ENCODE peak calls at places on chromosomes 4 and X, in five cellular contexts. K is neuronal stem cell, O is H9, D is H1, I is trophoblast cell. H is an unnamed sample.
A peak's percentile ranks its signal among the peaks of the same experiment; 100 is the strongest.

GRCh38 chr4:10554694-10555093 is 97.5 kb upstream of the ZNF518B start:
- DNase-seq in K (peak; percentile 70), D (no peak), O (peak; percentile 49), I (peak; percentile 76), H (peak; percentile 71)

GRCh38 chr4:176792348-176793059 is at the start of gene VEGFC:
- DNase-seq in D (peak; percentile 34), K (peak; percentile 56), I (no peak), O (peak; percentile 66), H (peak; percentile 80)

GRCh38 chrX:9285342-9285771 is 179.5 kb upstream of the TBL1X start:
- DNase-seq in D (no peak), I (no peak), K (no peak), O (no peak), H (no peak)

GRCh38 chr4:53055716-53056413 is 193.7 kb downstream of the RASL11B start:
- DNase-seq in K (no peak), D (no peak), I (no peak), O (no peak), H (no peak)

GRCh38 chr4:165635261-165635838 is 237.7 kb upstream of the TLL1 start:
- DNase-seq in K (no peak), O (no peak), I (no peak), D (no peak), H (no peak)

GRCh38 chr4:6178757-6179156 is 21.6 kb downstream of the JAKMIP1 start:
- DNase-seq in D (no peak), I (no peak), K (no peak), O (no peak), H (no peak)

GRCh38 chr4:17336524-17336941 is 175.4 kb downstream of the QDPR start:
- DNase-seq in D (no peak), O (no peak), I (no peak), K (no peak), H (no peak)

GRCh38 chr4:168398589-168398988 is 80.0 kb upstream of the DDX60 start:
- DNase-seq in K (no peak), O (no peak), I (no peak), D (no peak), H (no peak)

GRCh38 chr4:38089961-38090360 is 129.8 kb downstream of the PTTG2 start:
- DNase-seq in K (no peak), D (no peak), I (no peak), O (no peak), H (peak; percentile 79)

GRCh38 chr4:13577660-13578059 is 33.4 kb upstream of the NKX3-2 start:
- DNase-seq in D (no peak), K (no peak), O (no peak), I (no peak), H (no peak)

GRCh38 chrX:15843960-15844359 is 10.7 kb downstream of the AP1S2 start:
- DNase-seq in K (no peak), O (no peak), D (no peak), I (no peak), H (no peak)

GRCh38 chr4:73892966-73893365 is 23.8 kb downstream of the CXCL1 start:
- DNase-seq in K (no peak), O (no peak), I (no peak), D (no peak), H (no peak)

GRCh38 chrX:153739754-153740486 is 15.3 kb downstream of the ABCD1 start:
- DNase-seq in O (no peak), K (no peak), D (no peak), I (peak; percentile 89), H (no peak)

GRCh38 chrX:48703642-48704481 is 7.3 kb downstream of the SUV39H1 start:
- DNase-seq in I (peak; percentile 88), D (no peak), K (no peak), O (no peak), H (peak; percentile 36)

GRCh38 chr4:4755306-4755705 is 104.2 kb upstream of the MSX1 start:
- DNase-seq in D (no peak), O (no peak), K (no peak), I (no peak), H (no peak)

GRCh38 chr4:168059251-168059650 is 33.1 kb upstream of the ANXA10 start:
- DNase-seq in O (no peak), D (no peak), K (no peak), I (no peak), H (no peak)

GRCh38 chr4:81756973-81757372 is 285.3 kb upstream of the RASGEF1B start:
- DNase-seq in O (no peak), K (no peak), I (no peak), D (no peak), H (no peak)

GRCh38 chr4:170741856-170742255 is 652.1 kb upstream of the AADAT start:
- DNase-seq in I (no peak), O (no peak), D (no peak), K (no peak), H (no peak)

GRCh38 chrX:46260502-46260901 is 284.7 kb downstream of the ZNF674 start:
- DNase-seq in O (no peak), K (no peak), D (peak; percentile 23), I (peak; percentile 9), H (no peak)

GRCh38 chrX:10939384-10939783 is 171.7 kb upstream of the HCCS start:
- DNase-seq in O (no peak), I (no peak), K (no peak), D (no peak), H (no peak)

GRCh38 chr4:119005888-119006287 is 117.2 kb downstream of the SYNPO2 start:
- DNase-seq in I (peak; percentile 17), K (no peak), O (no peak), D (no peak), H (no peak)

GRCh38 chr4:15963568-15963967 is 593 bp upstream of the FGFBP2 start:
- DNase-seq in D (no peak), I (no peak), K (no peak), O (no peak), H (no peak)

GRCh38 chr4:130359537-130359936 is 1263.6 kb downstream of the C4orf33 start:
- DNase-seq in D (no peak), I (no peak), K (no peak), O (no peak), H (peak; percentile 21)

GRCh38 chr4:1487761-1488160 is 81.5 kb upstream of the NKX1-1 start:
- DNase-seq in I (no peak), D (no peak), O (no peak), K (no peak), H (no peak)

GRCh38 chrX:24513416-24513815 is 48.3 kb downstream of the PDK3 start:
- DNase-seq in K (no peak), I (no peak), D (no peak), O (no peak), H (no peak)

GRCh38 chrX:87571965-87572364 is 54.4 kb downstream of the KLHL4 start:
- DNase-seq in K (no peak), O (no peak), D (no peak), I (no peak), H (peak; percentile 38)

GRCh38 chr4:127747883-127748282 is 17.7 kb downstream of the SLC25A31 start:
- DNase-seq in D (no peak), K (no peak), I (no peak), O (no peak), H (no peak)

GRCh38 chr4:164467493-164467892 is 286.4 kb upstream of the SMIM31 start:
- DNase-seq in K (no peak), D (no peak), O (no peak), I (no peak), H (no peak)

GRCh38 chrX:40091691-40092421 is 5.9 kb downstream of the BCOR start:
- DNase-seq in O (peak; percentile 77), K (no peak), I (no peak), D (no peak), H (no peak)

GRCh38 chr4:14771091-14771490 is 231.2 kb upstream of the CPEB2 start:
- DNase-seq in K (no peak), D (no peak), I (no peak), O (no peak), H (peak; percentile 6)

GRCh38 chrX:46573896-46574336 is 351 bp downstream of the CHST7 start:
- DNase-seq in K (peak; percentile 32), I (no peak), D (no peak), O (peak; percentile 79), H (peak; percentile 65)

GRCh38 chrX:124592745-124593144 is 246.4 kb downstream of the SH2D1A start:
- DNase-seq in K (no peak), I (no peak), O (no peak), D (no peak), H (no peak)

GRCh38 chrX:23341452-23341851 is 6.8 kb downstream of the PTCHD1 start:
- DNase-seq in I (no peak), D (no peak), O (peak; percentile 74), K (no peak), H (no peak)

GRCh38 chrX:24398766-24399165 is 38.3 kb downstream of the SUPT20HL1 start:
- DNase-seq in I (no peak), D (no peak), O (no peak), K (no peak), H (no peak)

DNA sequence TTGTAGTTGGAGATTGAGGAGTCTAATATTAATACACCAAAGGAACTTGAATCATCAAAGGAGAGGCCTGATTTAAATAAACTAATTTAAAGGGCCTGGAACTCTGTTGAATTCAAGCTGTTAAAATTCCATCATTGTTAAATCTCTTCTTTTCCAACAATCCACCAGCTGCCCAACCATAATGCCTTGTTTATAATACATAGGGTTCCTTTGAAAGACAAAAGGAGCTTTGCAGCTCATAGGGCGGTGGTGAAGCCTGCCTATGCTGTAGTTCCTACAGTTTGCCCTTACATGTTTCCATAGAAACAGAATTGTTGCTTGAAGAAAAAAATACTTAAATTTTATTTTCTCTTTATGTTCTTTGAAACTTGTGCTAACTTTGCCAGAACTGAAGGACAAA is 102.8 kb downstream of the GLUD2 start:
- DNase-seq in O (no peak), K (peak; percentile 3), I (no peak), D (no peak), H (no peak)
- H2BK12ac ChIP-seq in O (no peak overlapping the region), K (no peak overlapping the region), I (no peak overlapping the region), D (no peak overlapping the region), H (no peak overlapping the region)

GRCh38 chr4:121824171-121824527 is 466 bp upstream of the CCNA2 start:
- DNase-seq in O (no peak), D (no peak), I (no peak), K (no peak), H (no peak)
- H2BK12ac ChIP-seq in O (no peak overlapping the region), D (no peak overlapping the region), I (no peak overlapping the region), K (no peak overlapping the region), H (no peak overlapping the region)

DNA sequence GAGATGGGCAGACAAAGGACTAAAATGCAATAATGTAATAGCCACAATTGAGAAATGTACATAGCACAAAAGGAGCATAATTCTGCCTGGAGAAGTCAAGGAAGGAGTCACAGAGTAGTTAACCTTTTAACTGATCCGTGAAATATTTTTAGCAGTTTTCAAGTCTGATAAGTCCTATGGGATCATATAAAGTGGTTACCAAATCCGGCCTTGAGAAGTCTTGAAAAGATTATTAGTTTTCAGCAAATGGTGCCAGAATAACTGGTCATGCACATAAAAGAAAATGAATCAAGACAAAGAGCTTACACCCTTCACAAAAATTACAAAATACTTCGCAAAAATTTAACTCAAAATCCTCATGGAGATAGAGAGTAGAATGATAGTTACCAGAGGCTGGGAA is 788.7 kb upstream of the AMOT start:
- DNase-seq in K (no peak), D (no peak), O (no peak), I (no peak), H (no peak)
- H2BK12ac ChIP-seq in K (no peak overlapping the region), D (no peak overlapping the region), O (no peak overlapping the region), I (no peak overlapping the region), H (no peak overlapping the region)

DNA sequence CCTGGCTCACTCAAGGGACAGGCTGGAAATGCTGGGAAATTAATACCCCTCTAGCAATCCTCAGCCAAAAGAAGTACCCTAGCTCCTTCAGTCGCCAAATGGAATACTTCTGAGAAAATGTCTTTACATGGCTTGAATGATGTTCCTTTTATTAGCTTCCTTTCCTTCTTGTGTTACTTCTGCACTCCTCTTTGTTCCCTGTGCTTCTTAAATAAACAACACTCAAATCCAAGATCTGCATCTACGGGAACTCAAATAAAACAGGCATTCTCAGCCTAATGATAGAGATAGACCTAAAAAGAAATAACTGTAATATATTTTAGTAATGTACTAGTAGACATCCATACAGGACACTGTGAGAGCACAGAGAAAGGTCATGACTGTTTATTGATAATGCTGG is 36.0 kb downstream of the SPARCL1 start:
- DNase-seq in K (no peak), D (no peak), O (no peak), I (no peak), H (no peak)
- H2BK12ac ChIP-seq in K (no peak overlapping the region), D (no peak overlapping the region), O (no peak overlapping the region), I (no peak overlapping the region), H (no peak overlapping the region)